ENCODE peak calls at places on chromosomes 6 and 20, in five cellular contexts. T, E, H, D and R are unnamed samples.

GRCh38 chr20:17693534-17694001 is 6.2 kb upstream of the BANF2 start:
- DNase-seq in T (no peak), E (no peak), H (no peak), D (peak; percentile 46), R (no peak)

GRCh38 chr6:46271107-46271506 is 100.3 kb upstream of the ENPP5 start:
- DNase-seq in T (no peak), E (no peak), H (no peak), D (no peak), R (no peak)

GRCh38 chr20:47915495-47915894 is 130.2 kb upstream of the SULF2 start:
- DNase-seq in T (no peak), E (no peak), H (no peak), D (no peak), R (no peak)

GRCh38 chr6:27441001-27441400 is 31.9 kb downstream of the ZNF184 start:
- DNase-seq in T (no peak), E (no peak), H (no peak), D (no peak), R (no peak)

GRCh38 chr20:36951977-36952738 is 650 bp upstream of the SAMHD1 start:
- DNase-seq in T (no peak), E (no peak), H (no peak), D (peak; percentile 63), R (no peak)

GRCh38 chr20:63612276-63612931 is 14.5 kb downstream of the GMEB2 start:
- DNase-seq in T (no peak), E (no peak), H (no peak), D (no peak), R (no peak)

GRCh38 chr6:114108119-114109002 is 137.4 kb upstream of the HDAC2 start:
- DNase-seq in T (peak; percentile 89), E (peak; percentile 83), H (peak; percentile 84), D (peak; percentile 25), R (no peak)

GRCh38 chr6:76593668-76594067 is 521.2 kb upstream of the IMPG1 start:
- DNase-seq in T (no peak), E (no peak), H (no peak), D (no peak), R (no peak)

GRCh38 chr6:121826156-121826810 is 390.8 kb downstream of the GJA1 start:
- DNase-seq in T (no peak), E (no peak), H (peak; percentile 97), D (no peak), R (no peak)

GRCh38 chr6:136987526-136987925 is 57.2 kb downstream of the IL20RA start:
- DNase-seq in T (no peak), E (no peak), H (no peak), D (no peak), R (no peak)

GRCh38 chr6:56144538-56145324 is 102.6 kb downstream of the COL21A1 start:
- DNase-seq in T (no peak), E (no peak), H (peak; percentile 85), D (no peak), R (no peak)

GRCh38 chr6:32113386-32114352 is 4.5 kb upstream of the TNXB start:
- DNase-seq in T (peak; percentile 92), E (no peak), H (peak; percentile 98), D (peak; percentile 73), R (no peak)

GRCh38 chr6:72651967-72652956 is 30.4 kb downstream of the KCNQ5 start:
- DNase-seq in T (no peak), E (no peak), H (no peak), D (no peak), R (no peak)

GRCh38 chr6:139406577-139407343 is 32.3 kb upstream of the CITED2 start:
- DNase-seq in T (no peak), E (no peak), H (no peak), D (no peak), R (no peak)

GRCh38 chr6:142886431-142887170 is 58.4 kb downstream of the HIVEP2 start:
- DNase-seq in T (no peak), E (no peak), H (peak; percentile 71), D (no peak), R (no peak)

GRCh38 chr20:51803157-51803854 is 985 bp upstream of the SALL4 start:
- DNase-seq in T (no peak), E (no peak), H (no peak), D (no peak), R (no peak)

GRCh38 chr20:6295477-6296256 is 172.8 kb upstream of the FERMT1 start:
- DNase-seq in T (no peak), E (no peak), H (no peak), D (no peak), R (no peak)

GRCh38 chr6:90219168-90219985 is 77.3 kb downstream of the BACH2 start:
- DNase-seq in T (peak; percentile 69), E (peak; percentile 11), H (peak; percentile 44), D (peak; percentile 42), R (no peak)

GRCh38 chr6:2616796-2617195 is 133.9 kb downstream of the MYLK4 start:
- DNase-seq in T (no peak), E (no peak), H (peak; percentile 25), D (no peak), R (no peak)

GRCh38 chr20:37209193-37209592 is 29.8 kb upstream of the MROH8 start:
- DNase-seq in T (no peak), E (no peak), H (no peak), D (no peak), R (no peak)

GRCh38 chr6:82086944-82087343 is 160.6 kb downstream of the IBTK start:
- DNase-seq in T (no peak), E (no peak), H (no peak), D (no peak), R (no peak)

GRCh38 chr6:82088978-82089855 is 158.3 kb downstream of the IBTK start:
- DNase-seq in T (no peak), E (no peak), H (no peak), D (no peak), R (no peak)

GRCh38 chr6:82084324-82084920 is 163.1 kb downstream of the IBTK start:
- DNase-seq in T (no peak), E (no peak), H (no peak), D (no peak), R (no peak)

GRCh38 chr6:82083646-82084045 is 163.9 kb downstream of the IBTK start:
- DNase-seq in T (no peak), E (no peak), H (peak; percentile 48), D (no peak), R (no peak)

DNA sequence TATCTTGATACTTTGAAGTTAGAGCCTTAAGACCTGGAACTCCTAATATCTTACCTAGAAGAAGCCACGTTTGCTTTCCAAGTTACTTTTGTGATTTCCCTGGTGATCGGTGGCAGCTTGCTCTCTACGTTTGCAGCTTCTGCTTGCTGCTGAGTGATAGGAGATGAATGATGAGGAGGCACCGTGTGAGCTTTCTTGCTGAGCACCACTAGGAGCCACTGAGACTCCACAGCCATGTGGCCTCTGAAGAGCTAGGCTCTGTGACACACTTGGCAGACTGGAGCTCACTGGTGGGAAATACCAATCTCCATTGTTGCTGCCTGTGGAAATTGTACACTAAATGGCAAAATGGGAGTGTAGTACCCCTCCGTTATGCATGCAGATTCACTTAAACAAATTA is 161.8 kb downstream of the IBTK start:
- DNase-seq in T (no peak), E (no peak), H (no peak), D (no peak), R (no peak)
- TF ChIP-seq CTCF in T (no peak), E (no peak), H (no peak), D (no peak), R (no peak)

GRCh38 chr6:30364591-30364990 is 19.6 kb downstream of the RPP21 start:
- DNase-seq in T (no peak), E (no peak), H (no peak), D (no peak), R (no peak)
- TF ChIP-seq CTCF in T (no peak), E (no peak), H (no peak), D (no peak), R (no peak)

DNA sequence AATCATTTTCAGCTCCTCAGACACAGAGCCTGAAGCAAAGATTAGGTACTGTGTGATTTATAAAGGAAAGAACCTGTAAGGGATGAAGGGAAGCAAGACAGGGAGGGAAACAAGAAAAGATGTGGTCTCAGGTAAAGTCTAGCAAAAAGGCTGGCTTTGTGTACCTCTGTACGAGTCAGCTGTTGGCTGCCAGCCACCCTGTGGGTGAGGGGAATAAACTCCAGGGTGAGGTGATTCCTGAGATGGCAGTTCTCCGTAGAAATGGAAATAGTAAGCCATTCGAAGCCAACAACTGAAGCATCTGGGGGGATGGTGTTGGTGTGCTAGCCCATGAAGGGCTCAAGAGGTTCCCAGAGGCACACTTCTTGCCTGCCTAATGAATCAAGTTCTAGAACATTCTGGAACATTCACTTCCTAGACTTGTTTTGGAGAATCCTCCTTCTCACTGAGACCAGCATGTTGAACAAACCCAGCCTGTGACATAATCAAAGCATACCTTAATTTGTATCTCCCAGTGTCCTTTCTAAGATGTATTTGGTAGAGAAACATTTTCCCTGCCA is 10.6 kb upstream of the TTPAL start:
- DNase-seq in T (no peak), E (no peak), H (no peak), D (peak; percentile 63), R (no peak)
- TF ChIP-seq CTCF in T (no peak), E (no peak), H (no peak), D (no peak), R (no peak)

GRCh38 chr20:23448167-23448566 is 4.5 kb downstream of the CST11 start:
- DNase-seq in T (no peak), E (no peak), H (no peak), D (no peak), R (no peak)

GRCh38 chr20:23449400-23449799 is 3.3 kb downstream of the CST11 start:
- DNase-seq in T (no peak), E (no peak), H (peak; percentile 26), D (no peak), R (no peak)

GRCh38 chr20:23444859-23445258 is 5.4 kb downstream of the CSTL1 start:
- DNase-seq in T (no peak), E (no peak), H (no peak), D (no peak), R (no peak)

GRCh38 chr20:23445596-23446217 is 6.2 kb downstream of the CSTL1 start:
- DNase-seq in T (no peak), E (no peak), H (peak; percentile 90), D (no peak), R (no peak)

DNA sequence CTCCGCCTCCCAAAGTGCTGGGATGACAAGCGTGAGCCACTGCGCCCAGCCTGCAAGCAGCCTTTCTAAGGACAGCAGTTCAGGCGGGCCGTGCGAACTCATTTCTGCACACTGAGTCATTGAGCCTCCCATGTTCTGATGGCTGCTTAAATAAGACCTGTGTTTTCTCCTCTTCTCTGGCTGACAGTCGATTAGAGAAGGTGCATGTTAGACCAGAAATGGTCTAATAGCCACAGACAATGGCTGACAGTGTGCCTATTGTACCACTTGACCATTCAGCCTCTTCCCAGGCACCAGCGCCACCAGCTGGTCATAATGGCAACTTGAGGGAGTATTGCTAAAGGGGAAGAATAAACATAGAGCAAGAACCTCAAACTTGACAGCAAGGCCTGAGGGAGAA is 6.2 kb downstream of the CST11 start:
- DNase-seq in T (peak; percentile 80), E (peak; percentile 80), H (peak; percentile 65), D (peak; percentile 17), R (no peak)
- TF ChIP-seq CTCF in T (peak; percentile 64), E (peak; percentile 73), H (peak; percentile 68), D (peak; percentile 32), R (peak; percentile 76)

GRCh38 chr20:54560357-54560756 is 85.0 kb downstream of the DOK5 start:
- DNase-seq in T (no peak), E (no peak), H (no peak), D (no peak), R (no peak)

GRCh38 chr20:54559890-54560289 is 84.5 kb downstream of the DOK5 start:
- DNase-seq in T (no peak), E (no peak), H (no peak), D (no peak), R (no peak)

GRCh38 chr20:54566224-54566750 is 90.9 kb downstream of the DOK5 start:
- DNase-seq in T (no peak), E (no peak), H (peak; percentile 10), D (no peak), R (no peak)

GRCh38 chr20:54570561-54570960 is 95.2 kb downstream of the DOK5 start:
- DNase-seq in T (no peak), E (no peak), H (no peak), D (no peak), R (no peak)

GRCh38 chr20:54565255-54565654 is 89.9 kb downstream of the DOK5 start:
- DNase-seq in T (no peak), E (no peak), H (no peak), D (no peak), R (no peak)
- TF ChIP-seq CTCF in T (no peak), E (no peak), H (no peak), D (no peak), R (no peak)